ENCODE peak calls at places on chromosome 19, in four cellular contexts. One of them, this sample, is unnamed.

GRCh38 chr19:51093066-51093465 is 10.4 kb upstream of the KLK14 start:
- DNase-seq in fibroblast of lung: no peak
- DNase-seq in PC-3: no peak
- DNase-seq in neural progenitor cell: no peak
- DNase-seq in this sample: no peak

GRCh38 chr19:38554676-38555141 is 63.0 kb downstream of the MAP4K1 start:
- DNase-seq in fibroblast of lung: no peak
- DNase-seq in PC-3: no peak
- DNase-seq in neural progenitor cell: no peak
- DNase-seq in this sample: no peak

GRCh38 chr19:34642241-34642640 is 34.7 kb downstream of the SCGB2B2 start:
- DNase-seq in fibroblast of lung: no peak
- DNase-seq in PC-3: no peak
- DNase-seq in neural progenitor cell: no peak
- DNase-seq in this sample: no peak

GRCh38 chr19:16366056-16366432 is 41.4 kb downstream of the KLF2 start:
- DNase-seq in fibroblast of lung: no peak
- DNase-seq in PC-3: no peak
- DNase-seq in neural progenitor cell: no peak
- DNase-seq in this sample: no peak

GRCh38 chr19:37551123-37551993 is 43.2 kb downstream of the ZNF571 start:
- DNase-seq in fibroblast of lung: peak
- DNase-seq in PC-3: no peak
- DNase-seq in neural progenitor cell: no peak
- DNase-seq in this sample: peak

GRCh38 chr19:9289231-9289884 is 20.3 kb downstream of the ZNF699 start:
- DNase-seq in fibroblast of lung: no peak
- DNase-seq in PC-3: peak
- DNase-seq in neural progenitor cell: no peak
- DNase-seq in this sample: no peak

GRCh38 chr19:56245062-56245740 is 27.3 kb upstream of the EDDM13 start:
- DNase-seq in fibroblast of lung: no peak
- DNase-seq in PC-3: peak
- DNase-seq in neural progenitor cell: no peak
- DNase-seq in this sample: peak

GRCh38 chr19:58380037-58380735 is 644 bp downstream of the ZNF837 start:
- DNase-seq in fibroblast of lung: no peak
- DNase-seq in PC-3: no peak
- DNase-seq in neural progenitor cell: no peak
- DNase-seq in this sample: peak

GRCh38 chr19:7202888-7203287 is 91.3 kb downstream of the INSR start:
- DNase-seq in fibroblast of lung: no peak
- DNase-seq in PC-3: no peak
- DNase-seq in neural progenitor cell: no peak
- DNase-seq in this sample: no peak

GRCh38 chr19:10219678-10220077 is 11.5 kb downstream of the S1PR2 start:
- DNase-seq in fibroblast of lung: peak
- DNase-seq in PC-3: peak
- DNase-seq in neural progenitor cell: peak
- DNase-seq in this sample: peak

GRCh38 chr19:54507824-54508223 is 5.2 kb downstream of the LAIR2 start:
- DNase-seq in fibroblast of lung: no peak
- DNase-seq in PC-3: no peak
- DNase-seq in neural progenitor cell: no peak
- DNase-seq in this sample: no peak

GRCh38 chr19:12272980-12273901 is 21.4 kb downstream of the ZNF44 start:
- DNase-seq in fibroblast of lung: no peak
- DNase-seq in PC-3: no peak
- DNase-seq in neural progenitor cell: no peak
- DNase-seq in this sample: no peak

GRCh38 chr19:50357178-50358100 is 8.0 kb downstream of the NAPSA start:
- DNase-seq in fibroblast of lung: peak
- DNase-seq in PC-3: peak
- DNase-seq in neural progenitor cell: peak
- DNase-seq in this sample: peak

GRCh38 chr19:46687438-46688145 is 26.6 kb upstream of the DACT3 start:
- DNase-seq in fibroblast of lung: no peak
- DNase-seq in PC-3: no peak
- DNase-seq in neural progenitor cell: no peak
- DNase-seq in this sample: no peak

GRCh38 chr19:49696115-49696514 is 5.2 kb downstream of the CPT1C start:
- DNase-seq in fibroblast of lung: no peak
- DNase-seq in PC-3: no peak
- DNase-seq in neural progenitor cell: no peak
- DNase-seq in this sample: no peak

GRCh38 chr19:18155095-18156087 is 2.4 kb downstream of the PIK3R2 start:
- DNase-seq in fibroblast of lung: no peak
- DNase-seq in PC-3: no peak
- DNase-seq in neural progenitor cell: no peak
- DNase-seq in this sample: no peak
- H3K4me2 ChIP-seq in fibroblast of lung: no peak
- H3K4me2 ChIP-seq in PC-3: no peak
- H3K4me2 ChIP-seq in neural progenitor cell: no peak
- H3K4me2 ChIP-seq in this sample: peak

GRCh38 chr19:2250765-2251576 is 1.8 kb downstream of the AMH start:
- DNase-seq in fibroblast of lung: no peak
- DNase-seq in PC-3: no peak
- DNase-seq in neural progenitor cell: no peak
- DNase-seq in this sample: no peak

GRCh38 chr19:2252481-2253105 is 3.5 kb downstream of the AMH start:
- DNase-seq in fibroblast of lung: no peak
- DNase-seq in PC-3: no peak
- DNase-seq in neural progenitor cell: peak
- DNase-seq in this sample: no peak

GRCh38 chr19:2249880-2250764 is 999 bp downstream of the AMH start:
- DNase-seq in fibroblast of lung: no peak
- DNase-seq in PC-3: no peak
- DNase-seq in neural progenitor cell: no peak
- DNase-seq in this sample: no peak

GRCh38 chr19:2253106-2254051 is 2.8 kb downstream of the JSRP1 start:
- DNase-seq in fibroblast of lung: no peak
- DNase-seq in PC-3: no peak
- DNase-seq in neural progenitor cell: peak
- DNase-seq in this sample: no peak

DNA sequence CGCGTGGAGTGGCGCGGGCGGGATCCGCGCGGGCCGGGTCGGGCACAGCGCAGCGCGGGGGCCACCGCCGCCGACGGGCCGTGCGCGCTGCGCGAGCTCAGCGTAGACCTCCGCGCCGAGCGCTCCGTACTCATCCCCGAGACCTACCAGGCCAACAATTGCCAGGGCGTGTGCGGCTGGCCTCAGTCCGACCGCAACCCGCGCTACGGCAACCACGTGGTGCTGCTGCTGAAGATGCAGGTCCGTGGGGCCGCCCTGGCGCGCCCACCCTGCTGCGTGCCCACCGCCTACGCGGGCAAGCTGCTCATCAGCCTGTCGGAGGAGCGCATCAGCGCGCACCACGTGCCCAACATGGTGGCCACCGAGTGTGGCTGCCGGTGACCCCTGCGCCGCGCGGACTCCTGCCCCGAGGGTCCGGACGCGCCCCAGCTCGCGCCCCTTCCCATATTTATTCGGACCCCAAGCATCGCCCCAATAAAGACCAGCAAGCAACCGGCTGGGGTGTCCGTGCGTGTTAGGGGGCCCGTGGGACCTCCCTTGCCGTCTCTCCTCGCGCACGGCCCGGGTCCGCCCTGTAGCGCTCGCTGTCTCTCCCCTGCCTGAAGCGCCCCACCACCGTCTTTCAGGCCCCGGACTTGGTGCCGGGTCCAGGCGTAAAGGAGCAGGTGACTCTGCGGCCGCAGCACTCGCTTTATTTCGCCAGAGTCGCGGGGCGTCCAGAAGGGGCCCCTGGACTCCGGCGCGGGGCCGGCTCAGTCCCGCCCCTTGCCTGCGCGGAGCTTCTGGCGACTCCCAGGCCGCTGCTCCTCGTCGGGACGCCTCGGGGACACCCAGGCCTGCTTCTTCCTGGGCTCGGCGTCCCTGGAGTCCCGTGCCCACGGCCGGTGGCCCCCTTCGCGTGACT is 2.7 kb downstream of the AMH start:
- DNase-seq in fibroblast of lung: no peak
- DNase-seq in PC-3: no peak
- DNase-seq in neural progenitor cell: no peak
- DNase-seq in this sample: no peak
- TF ChIP-seq EZH2 in fibroblast of lung: peak
- TF ChIP-seq EZH2 in PC-3: no peak
- TF ChIP-seq EZH2 in neural progenitor cell: no peak
- TF ChIP-seq EZH2 in this sample: peak

GRCh38 chr19:14167013-14167593 is 30.7 kb upstream of the ASF1B start:
- DNase-seq in fibroblast of lung: no peak
- DNase-seq in PC-3: no peak
- DNase-seq in neural progenitor cell: no peak
- DNase-seq in this sample: no peak
- H3K27ac ChIP-seq in fibroblast of lung: no peak
- H3K27ac ChIP-seq in PC-3: no peak
- H3K27ac ChIP-seq in neural progenitor cell: no peak
- H3K27ac ChIP-seq in this sample: no peak

DNA sequence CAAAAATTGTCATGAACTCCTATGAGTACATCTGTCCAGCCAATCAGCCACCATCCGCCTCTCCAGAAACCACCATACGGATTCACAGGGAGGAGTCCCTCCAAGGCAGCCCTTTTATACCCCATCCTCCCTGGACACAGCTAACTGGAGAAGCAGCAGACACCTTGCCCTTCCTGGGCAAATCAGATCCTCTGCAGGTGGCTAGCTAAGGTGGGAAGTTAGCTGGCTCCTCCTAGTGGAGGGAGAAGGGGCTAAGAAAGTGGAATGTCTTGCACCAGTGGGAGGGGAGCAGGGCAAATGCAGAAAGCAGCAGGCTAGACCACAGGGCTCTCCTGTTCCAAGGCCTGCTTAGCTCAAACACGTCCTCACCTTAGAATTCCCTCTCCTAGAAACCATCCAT is 46.2 kb upstream of the UQCRFS1 start:
- DNase-seq in fibroblast of lung: no peak
- DNase-seq in PC-3: no peak
- DNase-seq in neural progenitor cell: peak
- DNase-seq in this sample: no peak
- H3K4me2 ChIP-seq in fibroblast of lung: no peak
- H3K4me2 ChIP-seq in PC-3: no peak
- H3K4me2 ChIP-seq in neural progenitor cell: no peak
- H3K4me2 ChIP-seq in this sample: no peak